ENCODE peak calls at places on chromosomes 13 and 19, in four cellular contexts. One of them, this sample, is unnamed.
A peak's percentile ranks its signal among the peaks of the same experiment; 100 is the strongest.

GRCh38 chr13:38735655-38736440 is 49.0 kb downstream of the FREM2 start:
- DNase-seq in neural progenitor cell: no peak
- DNase-seq in PC-3: no peak
- DNase-seq in CD8-positive, alpha-beta T cell: no peak
- DNase-seq in this sample: no peak

GRCh38 chr13:28306325-28306724 is 168.0 kb downstream of the PAN3 start:
- DNase-seq in neural progenitor cell: no peak
- DNase-seq in CD8-positive, alpha-beta T cell: no peak
- DNase-seq in PC-3: no peak
- DNase-seq in this sample: no peak

GRCh38 chr19:28977826-28978225 is 235.1 kb downstream of the UQCRFS1 start:
- DNase-seq in CD8-positive, alpha-beta T cell: no peak
- DNase-seq in neural progenitor cell: peak; percentile 35
- DNase-seq in PC-3: no peak
- DNase-seq in this sample: no peak

GRCh38 chr13:67094952-67095351 is 135.2 kb downstream of the PCDH9 start:
- DNase-seq in neural progenitor cell: no peak
- DNase-seq in PC-3: no peak
- DNase-seq in CD8-positive, alpha-beta T cell: no peak
- DNase-seq in this sample: no peak

GRCh38 chr13:77285098-77285497 is 41.8 kb downstream of the MYCBP2 start:
- DNase-seq in CD8-positive, alpha-beta T cell: no peak
- DNase-seq in PC-3: no peak
- DNase-seq in neural progenitor cell: no peak
- DNase-seq in this sample: no peak

GRCh38 chr19:51136333-51136732 is 5.8 kb upstream of the SIGLEC7 start:
- DNase-seq in CD8-positive, alpha-beta T cell: no peak
- DNase-seq in neural progenitor cell: no peak
- DNase-seq in PC-3: no peak
- DNase-seq in this sample: no peak

GRCh38 chr13:108877300-108877699 is 247.9 kb downstream of the MYO16 start:
- DNase-seq in PC-3: peak; percentile 51
- DNase-seq in neural progenitor cell: no peak
- DNase-seq in CD8-positive, alpha-beta T cell: no peak
- DNase-seq in this sample: no peak

GRCh38 chr13:23915308-23915707 is 18.0 kb upstream of the C1QTNF9B start:
- DNase-seq in CD8-positive, alpha-beta T cell: no peak
- DNase-seq in PC-3: peak; percentile 83
- DNase-seq in neural progenitor cell: no peak
- DNase-seq in this sample: no peak

GRCh38 chr13:24112791-24113190 is 47.7 kb upstream of the SPATA13 start:
- DNase-seq in neural progenitor cell: no peak
- DNase-seq in PC-3: no peak
- DNase-seq in CD8-positive, alpha-beta T cell: no peak
- DNase-seq in this sample: no peak

GRCh38 chr13:45683701-45684100 is 18.4 kb upstream of the CBY2 start:
- DNase-seq in PC-3: no peak
- DNase-seq in neural progenitor cell: peak; percentile 28
- DNase-seq in CD8-positive, alpha-beta T cell: no peak
- DNase-seq in this sample: no peak

GRCh38 chr13:30355405-30355741 is 48.0 kb upstream of the KATNAL1 start:
- DNase-seq in CD8-positive, alpha-beta T cell: peak; percentile 76
- DNase-seq in neural progenitor cell: peak; percentile 34
- DNase-seq in PC-3: no peak
- DNase-seq in this sample: no peak

GRCh38 chr19:50768289-50768688 is 2.0 kb upstream of the GPR32 start:
- DNase-seq in PC-3: no peak
- DNase-seq in CD8-positive, alpha-beta T cell: no peak
- DNase-seq in neural progenitor cell: no peak
- DNase-seq in this sample: no peak

GRCh38 chr19:15299568-15300409 is 32.5 kb downstream of the BRD4 start:
- DNase-seq in PC-3: no peak
- DNase-seq in CD8-positive, alpha-beta T cell: no peak
- DNase-seq in neural progenitor cell: no peak
- DNase-seq in this sample: no peak

GRCh38 chr19:30059741-30060140 is 117.7 kb downstream of the URI1 start:
- DNase-seq in PC-3: no peak
- DNase-seq in neural progenitor cell: no peak
- DNase-seq in CD8-positive, alpha-beta T cell: no peak
- DNase-seq in this sample: no peak

GRCh38 chr13:73335226-73335625 is 276.4 kb downstream of the KLF5 start:
- DNase-seq in PC-3: peak; percentile 90
- DNase-seq in CD8-positive, alpha-beta T cell: no peak
- DNase-seq in neural progenitor cell: no peak
- DNase-seq in this sample: no peak

GRCh38 chr19:39847525-39847924 is 1.3 kb upstream of the FBL start:
- DNase-seq in CD8-positive, alpha-beta T cell: no peak
- DNase-seq in PC-3: no peak
- DNase-seq in neural progenitor cell: no peak
- DNase-seq in this sample: no peak

GRCh38 chr19:50686310-50687032 is 33.1 kb downstream of the SHANK1 start:
- DNase-seq in CD8-positive, alpha-beta T cell: no peak
- DNase-seq in PC-3: no peak
- DNase-seq in neural progenitor cell: no peak
- DNase-seq in this sample: no peak

GRCh38 chr19:24166055-24166454 is 79.1 kb downstream of the ZNF254 start:
- DNase-seq in CD8-positive, alpha-beta T cell: no peak
- DNase-seq in neural progenitor cell: no peak
- DNase-seq in PC-3: no peak
- DNase-seq in this sample: no peak

GRCh38 chr19:17312481-17313113 is 3.2 kb downstream of the DDA1 start:
- DNase-seq in neural progenitor cell: no peak
- DNase-seq in CD8-positive, alpha-beta T cell: no peak
- DNase-seq in PC-3: no peak
- DNase-seq in this sample: no peak
- H3K4me3 ChIP-seq in neural progenitor cell: no peak overlapping the region
- H3K4me3 ChIP-seq in CD8-positive, alpha-beta T cell: no peak overlapping the region
- H3K4me3 ChIP-seq in PC-3: peak overlapping the region; percentile 40
- H3K4me3 ChIP-seq in this sample: no peak overlapping the region

DNA sequence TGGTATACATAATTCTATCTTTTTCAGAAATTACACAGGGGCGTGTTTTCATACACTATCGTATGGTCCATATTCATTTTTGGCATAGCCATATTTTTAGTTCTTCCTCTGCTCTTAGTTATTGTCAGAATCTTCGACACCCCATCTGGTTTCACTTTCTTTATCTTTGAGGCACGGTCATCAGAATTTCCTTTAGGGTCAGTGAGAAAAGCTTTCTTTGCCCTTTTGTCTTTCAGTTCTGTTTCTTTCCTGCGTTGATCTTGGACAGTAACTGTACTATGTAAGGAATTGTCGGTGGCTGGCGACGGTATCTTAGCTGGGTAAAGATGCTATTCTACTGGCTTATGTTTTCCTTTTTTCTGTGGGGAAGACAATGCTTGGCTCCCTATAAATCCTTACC is 10.6 kb upstream of the KIR2DL4 start:
- DNase-seq in neural progenitor cell: no peak
- DNase-seq in CD8-positive, alpha-beta T cell: no peak
- DNase-seq in PC-3: no peak
- DNase-seq in this sample: no peak
- H3K9me3 ChIP-seq in neural progenitor cell: peaks cover 19% of the 10 kb centered on the region
- H3K9me3 ChIP-seq in CD8-positive, alpha-beta T cell: no peaks in the 10 kb centered on the region
- H3K9me3 ChIP-seq in PC-3: no peaks in the 10 kb centered on the region
- H3K9me3 ChIP-seq in this sample: no peaks in the 10 kb centered on the region

GRCh38 chr19:45954132-45954531 is 19.5 kb downstream of the NOVA2 start:
- DNase-seq in neural progenitor cell: peak; percentile 89
- DNase-seq in PC-3: no peak
- DNase-seq in CD8-positive, alpha-beta T cell: no peak
- DNase-seq in this sample: no peak
- H3K27me3 ChIP-seq in neural progenitor cell: no peaks in the 10 kb centered on the region
- H3K27me3 ChIP-seq in PC-3: no peaks in the 10 kb centered on the region
- H3K27me3 ChIP-seq in CD8-positive, alpha-beta T cell: peaks cover 7% of the 10 kb centered on the region
- H3K27me3 ChIP-seq in this sample: no peaks in the 10 kb centered on the region

DNA sequence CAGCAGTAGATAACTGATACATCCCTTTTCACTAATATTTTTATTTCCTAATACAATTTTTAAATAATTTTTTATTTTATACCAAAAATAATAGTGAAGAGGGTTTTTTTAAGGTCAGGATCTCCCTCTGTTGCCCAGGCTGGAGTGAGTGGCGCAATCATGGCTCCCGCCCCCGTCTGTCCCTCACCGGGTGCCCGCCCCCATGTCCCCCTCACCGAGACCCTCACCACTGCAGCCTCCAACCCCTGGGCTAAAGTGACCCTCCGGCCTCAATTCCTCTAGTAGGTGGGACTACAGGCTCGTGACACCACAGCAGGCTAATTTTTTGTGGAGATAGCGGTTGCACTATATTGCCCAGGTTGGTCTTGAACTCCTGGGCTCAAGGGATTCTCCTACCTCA is 17.8 kb upstream of the ZNF846 start:
- DNase-seq in neural progenitor cell: no peak
- DNase-seq in PC-3: no peak
- DNase-seq in CD8-positive, alpha-beta T cell: no peak
- DNase-seq in this sample: no peak
- H3K4me3 ChIP-seq in neural progenitor cell: peak overlapping the region; percentile 80
- H3K4me3 ChIP-seq in PC-3: peak overlapping the region; percentile 73
- H3K4me3 ChIP-seq in CD8-positive, alpha-beta T cell: peak overlapping the region; percentile 97
- H3K4me3 ChIP-seq in this sample: peak overlapping the region; percentile 100

GRCh38 chr13:111904701-111905608 is 162.0 kb upstream of the SOX1 start:
- DNase-seq in neural progenitor cell: no peak
- DNase-seq in PC-3: no peak
- DNase-seq in CD8-positive, alpha-beta T cell: peak; percentile 34
- DNase-seq in this sample: no peak
- H3K9me3 ChIP-seq in neural progenitor cell: no peaks in the 10 kb centered on the region
- H3K9me3 ChIP-seq in PC-3: no peaks in the 10 kb centered on the region
- H3K9me3 ChIP-seq in CD8-positive, alpha-beta T cell: no peaks in the 10 kb centered on the region
- H3K9me3 ChIP-seq in this sample: no peaks in the 10 kb centered on the region

GRCh38 chr13:52847322-52847681 is 1.1 kb downstream of the PCDH8 start:
- DNase-seq in PC-3: no peak
- DNase-seq in CD8-positive, alpha-beta T cell: no peak
- DNase-seq in neural progenitor cell: no peak
- DNase-seq in this sample: no peak
- H3K27me3 ChIP-seq in PC-3: peaks cover 7% of the 10 kb centered on the region
- H3K27me3 ChIP-seq in CD8-positive, alpha-beta T cell: peaks cover 25% of the 10 kb centered on the region
- H3K27me3 ChIP-seq in neural progenitor cell: peaks cover 95% of the 10 kb centered on the region
- H3K27me3 ChIP-seq in this sample: peaks cover 22% of the 10 kb centered on the region

GRCh38 chr19:3983542-3983914 is 1.7 kb downstream of the EEF2 start:
- DNase-seq in CD8-positive, alpha-beta T cell: no peak
- DNase-seq in PC-3: no peak
- DNase-seq in neural progenitor cell: no peak
- DNase-seq in this sample: no peak
- H3K4me3 ChIP-seq in CD8-positive, alpha-beta T cell: peak overlapping the region; percentile 70
- H3K4me3 ChIP-seq in PC-3: peak overlapping the region; percentile 97
- H3K4me3 ChIP-seq in neural progenitor cell: peak overlapping the region; percentile 95
- H3K4me3 ChIP-seq in this sample: peak overlapping the region; percentile 86